ENCODE peak calls at places on chromosomes 6 and 20, in seven cellular contexts. S is body of pancreas, V is uterus, K is substantia nigra, W is astrocyte, H is RWPE1, U is dorsolateral prefrontal cortex. N is an unnamed sample.

GRCh38 chr20:24953621-24954133 is 4.6 kb downstream of the CST7 start:
- DNase-seq in S (no peak), V (no peak), K (no peak), W (no peak), H (no peak), U (no peak), N (no peak)

GRCh38 chr6:9205645-9206044 is 770.3 kb upstream of the SLC35B3 start:
- DNase-seq in S (no peak), V (no peak), K (no peak), W (no peak), H (no peak), U (no peak), N (no peak)

GRCh38 chr6:168282985-168283685 is 36.4 kb downstream of the DACT2 start:
- DNase-seq in S (no peak), V (no peak), K (no peak), W (no peak), H (no peak), U (no peak), N (no peak)

GRCh38 chr6:153001767-153002612 is 519 bp downstream of the MTRF1L start:
- DNase-seq in S (no peak), V (no peak), K (peak), W (no peak), H (no peak), U (no peak), N (no peak)

GRCh38 chr6:43492673-43493072 is 15.3 kb downstream of the TJAP1 start:
- DNase-seq in S (no peak), V (no peak), K (no peak), W (peak), H (no peak), U (no peak), N (no peak)

GRCh38 chr20:1467355-1468116 is 887 bp upstream of the NSFL1C start:
- DNase-seq in S (peak), V (no peak), K (peak), W (no peak), H (no peak), U (no peak), N (no peak)

GRCh38 chr6:141388666-141389065 is 744.1 kb upstream of the GJE1 start:
- DNase-seq in S (no peak), V (no peak), K (no peak), W (no peak), H (no peak), U (no peak), N (no peak)

GRCh38 chr6:159062965-159063364 is 18.2 kb upstream of the TAGAP start:
- DNase-seq in S (no peak), V (no peak), K (no peak), W (no peak), H (no peak), U (no peak), N (no peak)

GRCh38 chr20:5612476-5613291 is 137.5 kb upstream of the SHLD1 start:
- DNase-seq in S (no peak), V (no peak), K (no peak), W (peak), H (no peak), U (no peak), N (no peak)

GRCh38 chr20:1707588-1708449 is 50.2 kb upstream of the SIRPG start:
- DNase-seq in S (no peak), V (no peak), K (no peak), W (no peak), H (no peak), U (no peak), N (no peak)

GRCh38 chr20:54172856-54173652 is 732 bp downstream of the CYP24A1 start:
- DNase-seq in S (no peak), V (no peak), K (no peak), W (peak), H (no peak), U (no peak), N (no peak)

GRCh38 chr20:21521596-21522478 is 8.0 kb upstream of the NKX2-2 start:
- DNase-seq in S (no peak), V (no peak), K (no peak), W (no peak), H (no peak), U (peak), N (no peak)

DNA sequence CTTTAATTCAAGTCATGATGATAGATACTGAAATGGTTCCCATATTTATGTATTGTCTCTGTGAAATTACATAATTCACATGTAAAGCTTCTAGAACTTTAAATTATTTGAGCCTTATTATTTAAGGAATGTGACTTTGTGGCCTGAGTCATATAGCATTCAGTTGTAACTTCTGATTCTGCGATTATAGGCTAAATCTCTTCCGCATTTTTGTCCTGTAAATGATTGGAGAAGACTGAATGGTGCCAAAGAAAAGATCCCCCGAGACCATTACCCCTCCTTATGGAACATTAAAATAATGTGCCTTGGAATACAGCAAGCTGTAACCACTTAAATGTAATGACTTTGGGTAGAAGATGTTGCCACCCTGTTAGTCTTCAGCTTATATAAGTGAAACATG is 63.3 kb upstream of the MAP7 start:
- DNase-seq in S (no peak), V (no peak), K (no peak), W (peak), H (no peak), U (no peak), N (no peak)
- H3K27ac ChIP-seq in S (no peak), V (no peak), K (no peak), W (no peak), H (no peak), U (no peak), N (no peak)

DNA sequence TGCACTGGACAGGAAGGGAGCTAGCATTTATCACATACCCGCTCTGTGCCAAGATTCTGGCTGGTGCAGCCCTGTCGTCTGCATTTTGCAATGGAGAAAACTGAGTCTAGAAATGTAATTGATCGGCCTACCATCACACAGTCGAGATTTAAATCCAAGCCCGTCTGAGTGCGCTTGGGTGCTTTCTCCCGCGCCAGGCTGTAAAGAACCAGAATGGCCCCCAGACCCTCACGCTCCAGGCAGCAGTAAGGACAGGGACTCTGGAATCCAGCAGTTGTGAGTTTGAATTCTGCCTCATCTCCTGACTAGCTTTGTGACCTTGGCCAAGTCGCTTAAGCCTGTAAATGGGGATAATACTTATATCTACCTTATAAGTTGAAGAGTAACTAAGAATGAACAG is 10.8 kb downstream of the DYNLRB1 start:
- DNase-seq in S (no peak), V (no peak), K (no peak), W (no peak), H (no peak), U (no peak), N (no peak)
- H3K27ac ChIP-seq in S (peak), V (peak), K (peak), W (peak), H (peak), U (peak), N (peak)

GRCh38 chr6:111975501-111975900 is 78.4 kb upstream of the CCN6 start:
- DNase-seq in S (no peak), V (no peak), K (no peak), W (no peak), H (no peak), U (no peak), N (no peak)

GRCh38 chr6:111973897-111974639 is 79.8 kb upstream of the CCN6 start:
- DNase-seq in S (no peak), V (no peak), K (no peak), W (peak), H (no peak), U (no peak), N (no peak)

GRCh38 chr6:111971866-111972532 is 81.9 kb upstream of the CCN6 start:
- DNase-seq in S (no peak), V (no peak), K (no peak), W (peak), H (no peak), U (no peak), N (no peak)

GRCh38 chr6:111971181-111971829 is 82.6 kb upstream of the CCN6 start:
- DNase-seq in S (no peak), V (no peak), K (no peak), W (no peak), H (no peak), U (no peak), N (no peak)

GRCh38 chr6:111972714-111973678 is 80.9 kb upstream of the CCN6 start:
- DNase-seq in S (no peak), V (peak), K (no peak), W (peak), H (peak), U (no peak), N (no peak)
- H3K27ac ChIP-seq in S (peak), V (peak), K (no peak), W (peak), H (peak), U (no peak), N (no peak)

GRCh38 chr6:38933426-38933825 is 115.2 kb upstream of the GLP1R start:
- DNase-seq in S (no peak), V (no peak), K (no peak), W (no peak), H (peak), U (no peak), N (no peak)
- H3K27ac ChIP-seq in S (no peak), V (no peak), K (no peak), W (no peak), H (no peak), U (no peak), N (no peak)

DNA sequence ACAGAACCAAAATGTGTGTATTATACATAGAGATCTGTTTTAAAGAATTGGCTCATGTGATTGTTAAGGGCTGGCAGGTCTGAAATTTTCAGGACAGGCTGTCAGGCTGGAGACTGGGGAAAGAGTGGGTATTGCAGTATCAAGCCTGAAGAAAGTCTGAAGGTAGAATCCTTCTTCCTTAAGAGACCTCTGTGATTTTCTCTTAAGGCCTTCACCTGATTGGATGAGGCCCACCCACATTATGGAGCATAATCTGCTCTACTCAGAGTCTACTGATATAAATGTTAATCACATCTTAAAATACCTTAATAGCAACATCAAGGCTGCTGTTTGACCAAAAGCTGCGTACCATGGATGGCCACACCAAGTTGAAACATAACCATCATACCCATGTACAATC is 43.4 kb upstream of the HINT3 start:
- DNase-seq in S (no peak), V (no peak), K (no peak), W (no peak), H (no peak), U (no peak), N (no peak)
- H3K27ac ChIP-seq in S (no peak), V (peak), K (no peak), W (peak), H (no peak), U (no peak), N (no peak)

GRCh38 chr6:148472495-148473105 is 130.0 kb downstream of the SASH1 start:
- DNase-seq in S (no peak), V (no peak), K (no peak), W (no peak), H (no peak), U (no peak), N (no peak)
- H3K27ac ChIP-seq in S (no peak), V (no peak), K (peak), W (peak), H (no peak), U (peak), N (peak)

GRCh38 chr6:56852249-56852606 is 102.7 kb upstream of the BEND6 start:
- DNase-seq in S (no peak), V (no peak), K (no peak), W (no peak), H (no peak), U (no peak), N (no peak)

GRCh38 chr6:56850618-56851017 is 104.3 kb upstream of the BEND6 start:
- DNase-seq in S (no peak), V (no peak), K (no peak), W (no peak), H (no peak), U (no peak), N (no peak)

GRCh38 chr6:56851541-56852248 is 103.2 kb upstream of the BEND6 start:
- DNase-seq in S (peak), V (peak), K (peak), W (peak), H (peak), U (peak), N (peak)

GRCh38 chr6:56849876-56850275 is 105.0 kb upstream of the BEND6 start:
- DNase-seq in S (no peak), V (no peak), K (peak), W (peak), H (no peak), U (peak), N (no peak)

GRCh38 chr6:56851104-56851503 is 103.8 kb upstream of the BEND6 start:
- DNase-seq in S (no peak), V (no peak), K (peak), W (peak), H (no peak), U (no peak), N (no peak)
- H3K27ac ChIP-seq in S (no peak), V (peak), K (peak), W (peak), H (no peak), U (peak), N (peak)

DNA sequence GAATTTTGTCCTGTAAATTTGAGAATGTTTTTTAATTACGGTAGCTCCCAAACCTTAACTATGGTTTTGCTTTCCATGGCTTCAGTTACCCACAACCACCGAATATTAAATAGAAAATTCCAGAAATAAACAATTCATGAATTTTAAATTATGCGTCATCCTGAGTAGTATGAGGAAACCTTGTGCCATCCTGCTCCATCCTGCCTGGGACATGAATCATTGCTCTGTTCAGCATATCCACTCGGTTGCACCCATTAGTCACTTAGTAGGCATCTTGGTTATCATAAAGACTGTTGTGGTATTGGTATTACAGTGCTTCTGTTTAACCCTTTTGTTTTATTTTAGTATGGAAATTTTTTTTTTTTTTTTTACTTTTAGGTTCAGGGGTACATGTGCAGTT is 39.7 kb downstream of the KCNS1 start:
- DNase-seq in S (no peak), V (no peak), K (no peak), W (peak), H (peak), U (no peak), N (no peak)
- H3K27ac ChIP-seq in S (no peak), V (no peak), K (no peak), W (peak), H (no peak), U (peak), N (peak)

GRCh38 chr20:46063652-46064054 is 26.1 kb downstream of the NCOA5 start:
- DNase-seq in S (no peak), V (no peak), K (no peak), W (no peak), H (no peak), U (no peak), N (no peak)
- H3K27ac ChIP-seq in S (no peak), V (no peak), K (no peak), W (no peak), H (no peak), U (no peak), N (no peak)

DNA sequence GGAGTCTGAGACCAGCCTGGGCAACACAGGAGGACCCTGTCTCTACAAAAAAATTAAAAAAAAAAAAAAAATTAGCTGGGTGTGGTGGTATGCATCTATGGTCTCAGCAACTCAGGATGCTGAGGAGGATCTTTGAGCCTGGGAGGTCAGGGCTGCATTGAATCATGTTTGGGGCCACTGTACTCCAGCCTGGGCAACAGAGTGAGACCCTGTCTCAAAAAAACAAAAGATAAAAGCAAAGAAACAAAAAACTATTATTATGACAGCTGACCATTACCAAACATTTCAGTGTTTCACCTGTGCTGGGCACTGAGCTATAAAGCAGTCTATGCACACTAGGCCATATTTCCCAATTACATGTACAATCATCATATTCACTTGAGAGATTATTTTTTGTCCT is 35.7 kb downstream of the COX4I2 start:
- DNase-seq in S (no peak), V (no peak), K (no peak), W (no peak), H (no peak), U (no peak), N (no peak)
- H3K27ac ChIP-seq in S (peak), V (peak), K (peak), W (no peak), H (peak), U (peak), N (peak)